ENCODE peak calls at places on chromosome 12, in six cellular contexts. P, X, E, Y, B and S are unnamed samples.

GRCh38 chr12:55965941-55966407 is at the start of gene PMEL:
- DNase-seq in P (no peak), X (peak), E (no peak), Y (no peak), B (no peak), S (no peak)

GRCh38 chr12:129997239-129997638 is 93.4 kb upstream of the TMEM132D start:
- DNase-seq in P (no peak), X (no peak), E (no peak), Y (no peak), B (no peak), S (no peak)

GRCh38 chr12:64566122-64566521 is 44.2 kb upstream of the RASSF3 start:
- DNase-seq in P (no peak), X (no peak), E (no peak), Y (no peak), B (no peak), S (no peak)

GRCh38 chr12:93587601-93588000 is 15.1 kb downstream of the SOCS2 start:
- DNase-seq in P (no peak), X (no peak), E (no peak), Y (no peak), B (no peak), S (no peak)

GRCh38 chr12:85076688-85077430 is 40.7 kb downstream of the LRRIQ1 start:
- DNase-seq in P (no peak), X (peak), E (peak), Y (no peak), B (no peak), S (peak)

GRCh38 chr12:43980627-43981191 is 144.8 kb downstream of the TMEM117 start:
- DNase-seq in P (no peak), X (no peak), E (no peak), Y (no peak), B (no peak), S (no peak)

GRCh38 chr12:117202033-117202432 is 11.8 kb upstream of the FBXO21 start:
- DNase-seq in P (no peak), X (no peak), E (no peak), Y (no peak), B (no peak), S (no peak)

GRCh38 chr12:102427542-102427923 is 52.8 kb downstream of the IGF1 start:
- DNase-seq in P (peak), X (no peak), E (no peak), Y (no peak), B (no peak), S (no peak)

GRCh38 chr12:98893601-98894411 is 248.7 kb downstream of the APAF1 start:
- DNase-seq in P (no peak), X (no peak), E (no peak), Y (no peak), B (no peak), S (no peak)

GRCh38 chr12:24111591-24111990 is 162.1 kb upstream of the SOX5 start:
- DNase-seq in P (no peak), X (no peak), E (no peak), Y (no peak), B (no peak), S (no peak)

GRCh38 chr12:52201520-52201839 is 9.7 kb upstream of the KRT80 start:
- DNase-seq in P (no peak), X (no peak), E (no peak), Y (no peak), B (no peak), S (no peak)

GRCh38 chr12:93302331-93303229 is 75.1 kb upstream of the NUDT4 start:
- DNase-seq in P (no peak), X (peak), E (no peak), Y (no peak), B (no peak), S (no peak)

GRCh38 chr12:131028587-131029338 is 75.1 kb downstream of the ADGRD1 start:
- DNase-seq in P (no peak), X (no peak), E (no peak), Y (no peak), B (no peak), S (no peak)

GRCh38 chr12:64890873-64891468 is 66.5 kb downstream of the TBC1D30 start:
- DNase-seq in P (no peak), X (peak), E (peak), Y (no peak), B (peak), S (peak)

GRCh38 chr12:69431604-69432222 is 38.5 kb upstream of the FRS2 start:
- DNase-seq in P (no peak), X (no peak), E (no peak), Y (no peak), B (no peak), S (no peak)

GRCh38 chr12:3772380-3772779 is 19.5 kb upstream of the CRACR2A start:
- DNase-seq in P (no peak), X (no peak), E (no peak), Y (no peak), B (no peak), S (no peak)

GRCh38 chr12:45727301-45727993 is 2.1 kb upstream of the ARID2 start:
- DNase-seq in P (peak), X (peak), E (peak), Y (peak), B (peak), S (peak)

GRCh38 chr12:25810683-25811082 is 147.8 kb upstream of the RASSF8 start:
- DNase-seq in P (no peak), X (no peak), E (no peak), Y (no peak), B (no peak), S (no peak)

GRCh38 chr12:72281145-72281544 is 9.0 kb downstream of the TRHDE start:
- DNase-seq in P (no peak), X (peak), E (no peak), Y (no peak), B (no peak), S (no peak)
- H3K4me3 ChIP-seq in P (no peak), X (no peak), E (no peak), Y (no peak), B (no peak), S (no peak)

GRCh38 chr12:49823350-49823749 is 4.9 kb downstream of the NCKAP5L start:
- DNase-seq in P (no peak), X (no peak), E (no peak), Y (no peak), B (no peak), S (no peak)

GRCh38 chr12:49824886-49825285 is 3.3 kb downstream of the NCKAP5L start:
- DNase-seq in P (no peak), X (peak), E (no peak), Y (no peak), B (no peak), S (no peak)

GRCh38 chr12:49825360-49825970 is 2.7 kb downstream of the NCKAP5L start:
- DNase-seq in P (peak), X (peak), E (no peak), Y (no peak), B (no peak), S (no peak)

GRCh38 chr12:49823951-49824350 is 4.3 kb downstream of the NCKAP5L start:
- DNase-seq in P (no peak), X (no peak), E (no peak), Y (no peak), B (no peak), S (no peak)

DNA sequence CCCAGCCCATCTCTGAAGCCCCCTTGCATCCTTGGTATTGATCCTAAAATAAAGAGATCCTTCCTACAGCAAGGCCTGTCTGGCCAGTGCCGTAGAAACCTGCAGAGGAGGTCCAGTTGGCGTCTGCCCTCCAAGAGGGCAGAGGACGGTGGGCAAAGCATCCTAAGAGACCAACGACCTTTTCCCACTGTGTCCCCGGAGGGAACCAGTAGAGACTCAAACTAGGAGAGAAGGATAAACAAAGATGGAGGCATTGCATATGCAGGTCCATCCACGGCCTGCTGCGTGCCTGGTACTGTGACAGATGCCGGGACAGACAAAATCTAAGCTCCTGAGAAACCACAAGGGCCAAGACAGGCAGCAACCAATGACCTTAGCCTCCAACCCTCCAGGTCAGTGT is 3.8 kb downstream of the NCKAP5L start:
- DNase-seq in P (no peak), X (no peak), E (no peak), Y (no peak), B (no peak), S (no peak)
- H3K4me3 ChIP-seq in P (no peak), X (no peak), E (no peak), Y (no peak), B (no peak), S (no peak)

DNA sequence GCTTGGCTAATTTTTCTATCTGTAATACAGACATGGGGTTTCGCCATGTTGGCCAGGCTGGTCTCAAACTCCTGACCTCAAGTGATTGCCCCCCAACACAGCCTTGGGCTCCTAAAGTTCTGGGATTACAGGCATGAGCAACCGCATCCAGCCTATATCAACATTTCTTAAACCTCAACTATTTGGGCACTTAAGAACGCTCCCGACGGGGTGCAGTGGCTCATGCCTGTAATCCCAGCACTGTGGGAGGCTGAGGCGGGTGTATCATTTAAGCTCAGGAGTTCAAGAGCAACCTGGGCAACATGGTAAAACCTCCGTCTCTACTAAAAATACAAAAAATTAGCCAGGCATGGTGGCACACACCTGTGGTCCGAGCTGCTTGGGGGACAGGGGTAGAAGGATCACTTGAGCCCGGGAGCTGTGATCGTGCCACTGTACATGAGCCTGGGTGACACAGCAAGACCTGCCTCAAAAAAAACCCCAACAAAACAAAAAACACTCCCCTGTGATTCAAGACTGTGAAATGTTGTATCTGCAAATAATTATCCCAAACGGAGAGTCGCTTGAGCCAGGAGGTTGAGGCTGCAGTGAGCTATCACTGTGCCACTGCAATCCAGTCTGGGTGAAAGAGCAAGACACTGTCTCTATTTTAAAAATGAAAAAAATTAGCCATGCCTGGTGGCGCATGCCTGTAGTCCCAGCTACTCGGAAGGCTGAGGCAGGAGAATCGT is 21.5 kb downstream of the PPTC7 start:
- DNase-seq in P (no peak), X (no peak), E (peak), Y (no peak), B (no peak), S (no peak)
- H3K4me3 ChIP-seq in P (no peak), X (no peak), E (peak), Y (no peak), B (no peak), S (no peak)

GRCh38 chr12:14952295-14952995 is 9.0 kb downstream of the ARHGDIB start:
- DNase-seq in P (no peak), X (peak), E (peak), Y (peak), B (peak), S (no peak)
- H3K4me3 ChIP-seq in P (no peak), X (no peak), E (peak), Y (peak), B (peak), S (no peak)